ENCODE peak calls at places on chromosomes 2 and 18, in four cellular contexts. V is HCT116; Q is activated naive CD4-positive, alpha-beta T cell; T is stimulated activated CD4-positive, alpha-beta T cell treated with anti-CD3 and anti-CD28 coated beads, Interleukin-15, amount 100 ng/mL, for 1 hour. U is an unnamed sample.

GRCh38 chr2:48601349-48601748 is 16.3 kb upstream of the GTF2A1L start:
- DNase-seq in V (peak; percentile 41), T (no peak), Q (no peak), U (no peak)

GRCh38 chr2:171531291-171531690 is 9.0 kb downstream of the CYBRD1 start:
- DNase-seq in T (no peak), Q (no peak), V (no peak), U (no peak)

GRCh38 chr2:142140434-142140845 is 9.6 kb upstream of the LRP1B start:
- DNase-seq in T (no peak), V (peak; percentile 19), Q (no peak), U (no peak)

GRCh38 chr18:37238271-37238670 is 327.3 kb downstream of the CELF4 start:
- DNase-seq in V (no peak), T (no peak), Q (no peak), U (no peak)

GRCh38 chr2:37414470-37414949 is 70.1 kb downstream of the QPCT start:
- DNase-seq in Q (no peak), V (peak; percentile 42), T (no peak), U (no peak)

GRCh38 chr2:110813896-110814295 is 81.5 kb downstream of the ACOXL start:
- DNase-seq in V (no peak), Q (no peak), T (no peak), U (no peak)

GRCh38 chr2:118661184-118661583 is 186.3 kb downstream of the EN1 start:
- DNase-seq in V (no peak), T (no peak), Q (no peak), U (no peak)

GRCh38 chr2:5433855-5434254 is 258.3 kb upstream of the SOX11 start:
- DNase-seq in V (no peak), T (no peak), Q (no peak), U (no peak)

GRCh38 chr2:216370961-216371633 is 1.2 kb downstream of the MARCHF4 start:
- DNase-seq in T (no peak), Q (no peak), V (no peak), U (no peak)

GRCh38 chr2:127698553-127699355 is 2.5 kb upstream of the SFT2D3 start:
- DNase-seq in V (no peak), Q (no peak), T (no peak), U (no peak)

GRCh38 chr2:55616509-55617159 is 788 bp downstream of the PPP4R3B start:
- DNase-seq in Q (peak; percentile 12), V (no peak), T (no peak), U (no peak)

GRCh38 chr2:144938308-144938709 is 418.4 kb upstream of the ZEB2 start:
- DNase-seq in Q (no peak), V (no peak), T (no peak), U (no peak)

GRCh38 chr18:48022531-48023330 is 92.3 kb upstream of the SMAD2 start:
- DNase-seq in V (peak; percentile 62), Q (no peak), T (no peak), U (no peak)

GRCh38 chr2:77228379-77228778 is 293.8 kb downstream of the LRRTM4 start:
- DNase-seq in T (no peak), Q (no peak), V (no peak), U (no peak)

GRCh38 chr18:22490429-22490846 is 72.7 kb upstream of the CTAGE1 start:
- DNase-seq in T (no peak), V (no peak), Q (no peak), U (no peak)

GRCh38 chr18:8095947-8096570 is 513.2 kb upstream of the RAB12 start:
- DNase-seq in Q (no peak), V (no peak), T (no peak), U (no peak)

GRCh38 chr2:42107249-42108042 is 59.6 kb downstream of the PKDCC start:
- DNase-seq in Q (no peak), V (no peak), T (no peak), U (no peak)

GRCh38 chr2:232846055-232846454 is 24.0 kb upstream of the SNORC start:
- DNase-seq in T (no peak), V (no peak), Q (no peak), U (no peak)

GRCh38 chr2:30807249-30807648 is at the start of gene CAPN13:
- DNase-seq in T (no peak), Q (no peak), V (peak; percentile 32), U (no peak)

GRCh38 chr2:218805627-218806026 is 23.7 kb downstream of the CYP27A1 start:
- DNase-seq in V (no peak), Q (no peak), T (no peak), U (no peak)

GRCh38 chr18:58716046-58716766 is 44.9 kb downstream of the MALT1 start:
- DNase-seq in V (no peak), T (no peak), Q (no peak), U (no peak)

GRCh38 chr2:222038086-222038802 is 260.6 kb downstream of the PAX3 start:
- DNase-seq in T (no peak), Q (no peak), V (no peak), U (no peak)

GRCh38 chr18:48803518-48803917 is 147.2 kb downstream of the SMAD7 start:
- DNase-seq in Q (no peak), V (no peak), T (no peak), U (no peak)

GRCh38 chr2:231642631-231643493 is 50.2 kb downstream of the TEX44 start:
- DNase-seq in T (peak; percentile 27), V (peak; percentile 99), Q (peak; percentile 10), U (no peak)

GRCh38 chr2:47302308-47302707 is 100.6 kb upstream of the MSH2 start:
- DNase-seq in V (no peak), T (no peak), Q (no peak), U (no peak)

GRCh38 chr2:67290451-67290991 is 106.6 kb upstream of the ETAA1 start:
- DNase-seq in V (peak; percentile 3), T (no peak), Q (no peak), U (no peak)

GRCh38 chr2:27152102-27152795 is 3.4 kb downstream of the TCF23 start:
- DNase-seq in Q (no peak), T (no peak), V (no peak), U (no peak)

GRCh38 chr2:71336802-71337201 is 5.2 kb downstream of the ZNF638 start:
- DNase-seq in V (no peak), T (no peak), Q (no peak), U (no peak)

GRCh38 chr2:26144031-26144430 is 28.9 kb upstream of the GAREM2 start:
- DNase-seq in V (no peak), Q (no peak), T (no peak), U (no peak)

GRCh38 chr2:101124061-101124460 is 27.1 kb downstream of the TBC1D8 start:
- DNase-seq in V (no peak), T (no peak), Q (no peak), U (no peak)

GRCh38 chr2:11710632-11711381 is 35.6 kb upstream of the LPIN1 start:
- DNase-seq in V (no peak), T (no peak), Q (no peak), U (no peak)

GRCh38 chr2:9169310-9170107 is 37.1 kb upstream of the ASAP2 start:
- DNase-seq in Q (no peak), T (no peak), V (no peak), U (no peak)